ENCODE peak calls at places on chromosomes 16 and 17, in five cellular contexts. H is GM12878, O is A549, Z is GM23338, R is HepG2. V is an unnamed sample.

GRCh38 chr16:85556456-85557082 is 56.6 kb upstream of the GSE1 start:
- DNase-seq in H (no peak), R (no peak), Z (peak), O (peak), V (peak)

GRCh38 chr17:39601010-39601597 is 6.6 kb downstream of the NEUROD2 start:
- DNase-seq in O (no peak), R (no peak), Z (peak), H (no peak), V (no peak)

GRCh38 chr17:68777243-68777855 is 176.2 kb upstream of the FAM20A start:
- DNase-seq in Z (peak), O (peak), H (no peak), R (peak), V (peak)

GRCh38 chr17:17186551-17187505 is 19.3 kb downstream of the PLD6 start:
- DNase-seq in R (no peak), O (no peak), H (no peak), Z (no peak), V (no peak)

GRCh38 chr17:80682372-80682771 is 137.7 kb downstream of the RPTOR start:
- DNase-seq in R (no peak), Z (no peak), O (no peak), H (no peak), V (no peak)

GRCh38 chr17:45341389-45342158 is 24.8 kb upstream of the MAP3K14 start:
- DNase-seq in R (peak), Z (peak), O (peak), H (no peak), V (peak)

GRCh38 chr16:14405611-14406537 is 224.2 kb downstream of the PARN start:
- DNase-seq in O (no peak), R (peak), Z (peak), H (peak), V (peak)

GRCh38 chr17:72365857-72366415 is 245.1 kb downstream of the SOX9 start:
- DNase-seq in Z (no peak), R (no peak), O (no peak), H (no peak), V (no peak)

GRCh38 chr17:41416478-41416877 is 7.9 kb downstream of the KRT37 start:
- DNase-seq in O (no peak), Z (no peak), R (peak), H (no peak), V (no peak)

GRCh38 chr17:51342257-51342656 is 81.9 kb downstream of the UTP18 start:
- DNase-seq in R (no peak), O (no peak), Z (no peak), H (no peak), V (no peak)

GRCh38 chr17:55157165-55157564 is 107.6 kb upstream of the HLF start:
- DNase-seq in H (no peak), Z (no peak), O (no peak), R (peak), V (no peak)

GRCh38 chr17:61440697-61441096 is 11.5 kb upstream of the TBX4 start:
- DNase-seq in R (no peak), H (no peak), Z (no peak), O (no peak), V (no peak)

GRCh38 chr16:49470550-49470949 is 96.9 kb downstream of the C16orf78 start:
- DNase-seq in O (no peak), H (no peak), R (no peak), Z (no peak), V (no peak)

GRCh38 chr17:78174870-78175642 is 6.7 kb downstream of the SYNGR2 start:
- DNase-seq in Z (peak), H (no peak), O (no peak), R (no peak), V (no peak)

GRCh38 chr17:61294777-61295176 is 104.9 kb upstream of the TBX2 start:
- DNase-seq in R (no peak), O (peak), H (no peak), Z (no peak), V (no peak)

GRCh38 chr17:1871743-1872142 is 41.9 kb downstream of the RPA1 start:
- DNase-seq in H (no peak), R (no peak), Z (no peak), O (no peak), V (no peak)

GRCh38 chr16:50884066-50884860 is 142.4 kb downstream of the CYLD start:
- DNase-seq in Z (peak), H (no peak), O (no peak), R (peak), V (peak)

GRCh38 chr16:13906426-13907089 is 13.4 kb upstream of the ERCC4 start:
- DNase-seq in R (no peak), O (no peak), H (no peak), Z (no peak), V (no peak)

GRCh38 chr16:58338205-58338604 is 43.4 kb upstream of the PRSS54 start:
- DNase-seq in Z (no peak), O (no peak), H (no peak), R (no peak), V (no peak)

GRCh38 chr17:6054372-6054771 is 15.8 kb upstream of the WSCD1 start:
- DNase-seq in O (no peak), H (no peak), R (no peak), Z (no peak), V (no peak)

GRCh38 chr17:76147211-76148014 is 6.4 kb upstream of the FOXJ1 start:
- DNase-seq in O (peak), H (no peak), Z (peak), R (peak), V (no peak)

DNA sequence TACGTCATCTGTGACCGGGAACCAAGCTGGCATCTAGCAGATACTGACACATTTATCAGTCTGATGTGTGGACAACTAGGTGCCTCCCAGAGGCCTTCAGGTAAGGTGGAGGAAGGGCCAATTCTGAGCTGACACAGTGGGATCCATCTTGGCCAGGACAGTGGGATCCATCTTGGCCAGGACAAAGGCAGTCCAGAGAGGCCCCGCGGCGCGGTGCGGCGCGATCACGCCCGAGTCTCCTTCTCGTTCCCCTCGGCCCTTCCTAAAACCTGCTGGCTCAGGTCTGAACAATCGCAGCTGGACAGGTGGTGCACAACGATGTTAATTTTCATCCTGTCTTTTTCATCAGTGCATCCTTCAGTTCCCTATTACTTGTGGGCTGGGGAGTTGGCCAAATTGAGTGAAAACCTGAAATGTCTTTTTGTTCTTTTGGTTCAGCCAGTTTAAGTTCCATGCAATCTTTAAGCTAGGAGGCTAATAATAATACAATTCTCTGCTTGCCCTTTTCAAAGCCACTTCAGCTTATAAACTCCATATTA is 486 bp upstream of the WSB1 start:
- DNase-seq in R (no peak), H (no peak), O (no peak), Z (no peak), V (peak)
- TF ChIP-seq JUNB in R (no peak), H (no peak), O (no peak), Z (no peak), V (no peak)

GRCh38 chr16:70600730-70601129 is 45.6 kb upstream of the IL34 start:
- DNase-seq in Z (no peak), R (no peak), H (no peak), O (no peak), V (no peak)
- TF ChIP-seq JUNB in Z (no peak), R (no peak), H (no peak), O (no peak), V (no peak)

DNA sequence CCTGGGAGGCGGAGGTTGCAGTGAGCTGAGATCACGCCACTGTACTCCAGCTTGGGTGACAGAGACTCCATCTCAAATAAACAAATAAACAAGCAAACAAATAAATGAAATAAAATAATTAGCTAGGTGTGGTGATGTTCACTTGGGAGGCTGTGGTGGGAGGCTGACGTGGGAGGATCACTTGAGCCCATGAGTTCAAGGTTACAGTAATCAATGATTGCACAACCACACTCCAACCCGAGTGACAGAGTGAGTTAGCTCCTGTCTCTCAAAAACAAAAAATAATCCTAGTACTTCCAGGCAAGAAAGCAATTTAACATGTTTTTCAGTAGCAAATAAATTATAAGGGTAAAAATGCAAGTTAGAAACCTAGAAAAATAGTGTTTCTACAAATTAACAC is 26.4 kb downstream of the CFDP1 start:
- DNase-seq in H (no peak), R (no peak), O (no peak), Z (no peak), V (no peak)
- TF ChIP-seq JUNB in H (no peak), R (no peak), O (no peak), Z (no peak), V (no peak)

GRCh38 chr17:46727572-46728348 is 90.7 kb downstream of the WNT3 start:
- DNase-seq in H (no peak), R (no peak), Z (no peak), O (no peak), V (no peak)
- TF ChIP-seq JUNB in H (no peak), R (no peak), Z (no peak), O (no peak), V (no peak)

GRCh38 chr16:15807603-15808009 is 49.2 kb downstream of the MYH11 start:
- DNase-seq in H (no peak), R (no peak), O (no peak), Z (peak), V (peak)
- TF ChIP-seq JUNB in H (no peak), R (no peak), O (no peak), Z (no peak), V (no peak)

GRCh38 chr17:28937044-28937729 is 14.1 kb downstream of the PHF12 start:
- DNase-seq in O (no peak), H (no peak), Z (peak), R (peak), V (no peak)

GRCh38 chr17:28940142-28940541 is 11.2 kb downstream of the PHF12 start:
- DNase-seq in H (no peak), Z (no peak), O (no peak), R (no peak), V (no peak)

GRCh38 chr17:28935744-28936460 is 15.4 kb downstream of the PHF12 start:
- DNase-seq in R (no peak), H (no peak), O (no peak), Z (peak), V (no peak)

GRCh38 chr17:28940675-28941074 is 10.6 kb downstream of the PHF12 start:
- DNase-seq in R (no peak), O (no peak), H (no peak), Z (no peak), V (no peak)

GRCh38 chr17:28938552-28938951 is 12.8 kb downstream of the PHF12 start:
- DNase-seq in Z (no peak), O (no peak), H (no peak), R (no peak), V (no peak)
- TF ChIP-seq JUNB in Z (no peak), O (no peak), H (no peak), R (no peak), V (no peak)